ENCODE peak calls at places on chromosomes 4 and X, in ten cellular contexts. One of them, this sample, is unnamed.

GRCh38 chrX:136259543-136259942 is 8.3 kb upstream of the MAP7D3 start:
- DNase-seq in stimulated activated CD8-positive, alpha-beta memory T cell treated with anti-CD3 and anti-CD28 coated beads, Interleukin-15, amount 100 ng/mL, for 48 hours: no peak
- DNase-seq in H7: no peak
- DNase-seq in right atrium auricular region: no peak
- DNase-seq in tibial artery: no peak
- DNase-seq in activated naive CD4-positive, alpha-beta T cell treated with anti-CD3 and anti-CD28 coated beads, Interleukin-2, amount 10 ng/mL, durations not matched to agents 7 days and 5 days: no peak
- DNase-seq in CD8-positive, alpha-beta memory T cell: no peak
- DNase-seq in NCI-H2081: no peak
- DNase-seq in left ventricle myocardium superior: no peak
- DNase-seq in NT2/D1: no peak
- DNase-seq in this sample: no peak

GRCh38 chr4:31341601-31342375 is 621.6 kb downstream of the PCDH7 start:
- DNase-seq in stimulated activated CD8-positive, alpha-beta memory T cell treated with anti-CD3 and anti-CD28 coated beads, Interleukin-15, amount 100 ng/mL, for 48 hours: no peak
- DNase-seq in H7: no peak
- DNase-seq in right atrium auricular region: no peak
- DNase-seq in tibial artery: no peak
- DNase-seq in activated naive CD4-positive, alpha-beta T cell treated with anti-CD3 and anti-CD28 coated beads, Interleukin-2, amount 10 ng/mL, durations not matched to agents 7 days and 5 days: no peak
- DNase-seq in CD8-positive, alpha-beta memory T cell: no peak
- DNase-seq in NCI-H2081: no peak
- DNase-seq in left ventricle myocardium superior: no peak
- DNase-seq in NT2/D1: no peak
- DNase-seq in this sample: no peak

GRCh38 chr4:98166025-98166730 is 22.9 kb upstream of the STPG2 start:
- DNase-seq in stimulated activated CD8-positive, alpha-beta memory T cell treated with anti-CD3 and anti-CD28 coated beads, Interleukin-15, amount 100 ng/mL, for 48 hours: no peak
- DNase-seq in H7: no peak
- DNase-seq in right atrium auricular region: no peak
- DNase-seq in tibial artery: no peak
- DNase-seq in activated naive CD4-positive, alpha-beta T cell treated with anti-CD3 and anti-CD28 coated beads, Interleukin-2, amount 10 ng/mL, durations not matched to agents 7 days and 5 days: no peak
- DNase-seq in CD8-positive, alpha-beta memory T cell: no peak
- DNase-seq in NCI-H2081: no peak
- DNase-seq in left ventricle myocardium superior: peak; percentile 76
- DNase-seq in NT2/D1: no peak
- DNase-seq in this sample: peak; percentile 66

GRCh38 chr4:162849922-162850321 is 316.8 kb downstream of the NAF1 start:
- DNase-seq in stimulated activated CD8-positive, alpha-beta memory T cell treated with anti-CD3 and anti-CD28 coated beads, Interleukin-15, amount 100 ng/mL, for 48 hours: no peak
- DNase-seq in H7: no peak
- DNase-seq in right atrium auricular region: no peak
- DNase-seq in tibial artery: no peak
- DNase-seq in activated naive CD4-positive, alpha-beta T cell treated with anti-CD3 and anti-CD28 coated beads, Interleukin-2, amount 10 ng/mL, durations not matched to agents 7 days and 5 days: no peak
- DNase-seq in CD8-positive, alpha-beta memory T cell: no peak
- DNase-seq in NCI-H2081: peak; percentile 59
- DNase-seq in left ventricle myocardium superior: no peak
- DNase-seq in NT2/D1: no peak
- DNase-seq in this sample: peak; percentile 46

GRCh38 chr4:5500165-5500564 is 208.2 kb downstream of the EVC2 start:
- DNase-seq in stimulated activated CD8-positive, alpha-beta memory T cell treated with anti-CD3 and anti-CD28 coated beads, Interleukin-15, amount 100 ng/mL, for 48 hours: no peak
- DNase-seq in H7: no peak
- DNase-seq in right atrium auricular region: no peak
- DNase-seq in tibial artery: no peak
- DNase-seq in activated naive CD4-positive, alpha-beta T cell treated with anti-CD3 and anti-CD28 coated beads, Interleukin-2, amount 10 ng/mL, durations not matched to agents 7 days and 5 days: no peak
- DNase-seq in CD8-positive, alpha-beta memory T cell: no peak
- DNase-seq in NCI-H2081: no peak
- DNase-seq in left ventricle myocardium superior: no peak
- DNase-seq in NT2/D1: no peak
- DNase-seq in this sample: peak; percentile 1

GRCh38 chrX:153884136-153885076 is 1.6 kb downstream of the L1CAM start:
- DNase-seq in stimulated activated CD8-positive, alpha-beta memory T cell treated with anti-CD3 and anti-CD28 coated beads, Interleukin-15, amount 100 ng/mL, for 48 hours: no peak
- DNase-seq in H7: no peak
- DNase-seq in right atrium auricular region: no peak
- DNase-seq in tibial artery: no peak
- DNase-seq in activated naive CD4-positive, alpha-beta T cell treated with anti-CD3 and anti-CD28 coated beads, Interleukin-2, amount 10 ng/mL, durations not matched to agents 7 days and 5 days: no peak
- DNase-seq in CD8-positive, alpha-beta memory T cell: no peak
- DNase-seq in NCI-H2081: no peak
- DNase-seq in left ventricle myocardium superior: no peak
- DNase-seq in NT2/D1: no peak
- DNase-seq in this sample: no peak

GRCh38 chr4:25234390-25235367 is 846 bp downstream of the PI4K2B start:
- DNase-seq in stimulated activated CD8-positive, alpha-beta memory T cell treated with anti-CD3 and anti-CD28 coated beads, Interleukin-15, amount 100 ng/mL, for 48 hours: peak; percentile 14
- DNase-seq in H7: peak; percentile 80
- DNase-seq in right atrium auricular region: peak; percentile 60
- DNase-seq in tibial artery: peak; percentile 67
- DNase-seq in activated naive CD4-positive, alpha-beta T cell treated with anti-CD3 and anti-CD28 coated beads, Interleukin-2, amount 10 ng/mL, durations not matched to agents 7 days and 5 days: peak; percentile 41
- DNase-seq in CD8-positive, alpha-beta memory T cell: peak; percentile 56
- DNase-seq in NCI-H2081: peak; percentile 68
- DNase-seq in left ventricle myocardium superior: peak; percentile 74
- DNase-seq in NT2/D1: no peak
- DNase-seq in this sample: peak; percentile 91

GRCh38 chr4:38062088-38062893 is 102.1 kb downstream of the PTTG2 start:
- DNase-seq in stimulated activated CD8-positive, alpha-beta memory T cell treated with anti-CD3 and anti-CD28 coated beads, Interleukin-15, amount 100 ng/mL, for 48 hours: peak; percentile 40
- DNase-seq in H7: peak; percentile 79
- DNase-seq in right atrium auricular region: peak; percentile 89
- DNase-seq in tibial artery: peak; percentile 81
- DNase-seq in activated naive CD4-positive, alpha-beta T cell treated with anti-CD3 and anti-CD28 coated beads, Interleukin-2, amount 10 ng/mL, durations not matched to agents 7 days and 5 days: peak; percentile 80
- DNase-seq in CD8-positive, alpha-beta memory T cell: peak; percentile 70
- DNase-seq in NCI-H2081: peak; percentile 67
- DNase-seq in left ventricle myocardium superior: peak; percentile 84
- DNase-seq in NT2/D1: peak; percentile 55
- DNase-seq in this sample: no peak

GRCh38 chr4:2220016-2220620 is 21.8 kb downstream of the HAUS3 start:
- DNase-seq in stimulated activated CD8-positive, alpha-beta memory T cell treated with anti-CD3 and anti-CD28 coated beads, Interleukin-15, amount 100 ng/mL, for 48 hours: peak; percentile 53
- DNase-seq in H7: peak; percentile 46
- DNase-seq in right atrium auricular region: peak; percentile 72
- DNase-seq in tibial artery: peak; percentile 80
- DNase-seq in activated naive CD4-positive, alpha-beta T cell treated with anti-CD3 and anti-CD28 coated beads, Interleukin-2, amount 10 ng/mL, durations not matched to agents 7 days and 5 days: peak; percentile 90
- DNase-seq in CD8-positive, alpha-beta memory T cell: peak; percentile 83
- DNase-seq in NCI-H2081: peak; percentile 74
- DNase-seq in left ventricle myocardium superior: peak; percentile 78
- DNase-seq in NT2/D1: no peak
- DNase-seq in this sample: no peak

GRCh38 chr4:54473077-54473545 is 184.6 kb upstream of the KIT start:
- DNase-seq in stimulated activated CD8-positive, alpha-beta memory T cell treated with anti-CD3 and anti-CD28 coated beads, Interleukin-15, amount 100 ng/mL, for 48 hours: no peak
- DNase-seq in H7: no peak
- DNase-seq in right atrium auricular region: no peak
- DNase-seq in tibial artery: no peak
- DNase-seq in activated naive CD4-positive, alpha-beta T cell treated with anti-CD3 and anti-CD28 coated beads, Interleukin-2, amount 10 ng/mL, durations not matched to agents 7 days and 5 days: no peak
- DNase-seq in CD8-positive, alpha-beta memory T cell: no peak
- DNase-seq in NCI-H2081: peak; percentile 10
- DNase-seq in left ventricle myocardium superior: no peak
- DNase-seq in NT2/D1: no peak
- DNase-seq in this sample: peak; percentile 64

GRCh38 chrX:139077303-139078131 is 366.0 kb upstream of the FGF13 start:
- DNase-seq in stimulated activated CD8-positive, alpha-beta memory T cell treated with anti-CD3 and anti-CD28 coated beads, Interleukin-15, amount 100 ng/mL, for 48 hours: no peak
- DNase-seq in H7: no peak
- DNase-seq in right atrium auricular region: no peak
- DNase-seq in tibial artery: no peak
- DNase-seq in activated naive CD4-positive, alpha-beta T cell treated with anti-CD3 and anti-CD28 coated beads, Interleukin-2, amount 10 ng/mL, durations not matched to agents 7 days and 5 days: no peak
- DNase-seq in CD8-positive, alpha-beta memory T cell: no peak
- DNase-seq in NCI-H2081: no peak
- DNase-seq in left ventricle myocardium superior: no peak
- DNase-seq in NT2/D1: no peak
- DNase-seq in this sample: peak; percentile 56

GRCh38 chrX:8939344-8939743 is 94.6 kb downstream of the FAM9B start:
- DNase-seq in stimulated activated CD8-positive, alpha-beta memory T cell treated with anti-CD3 and anti-CD28 coated beads, Interleukin-15, amount 100 ng/mL, for 48 hours: no peak
- DNase-seq in H7: no peak
- DNase-seq in right atrium auricular region: no peak
- DNase-seq in tibial artery: no peak
- DNase-seq in activated naive CD4-positive, alpha-beta T cell treated with anti-CD3 and anti-CD28 coated beads, Interleukin-2, amount 10 ng/mL, durations not matched to agents 7 days and 5 days: no peak
- DNase-seq in CD8-positive, alpha-beta memory T cell: no peak
- DNase-seq in NCI-H2081: peak; percentile 26
- DNase-seq in left ventricle myocardium superior: no peak
- DNase-seq in NT2/D1: no peak
- DNase-seq in this sample: no peak

GRCh38 chrX:73239242-73239641 is 24.6 kb upstream of the NAP1L2 start:
- DNase-seq in stimulated activated CD8-positive, alpha-beta memory T cell treated with anti-CD3 and anti-CD28 coated beads, Interleukin-15, amount 100 ng/mL, for 48 hours: no peak
- DNase-seq in H7: peak; percentile 3
- DNase-seq in right atrium auricular region: no peak
- DNase-seq in tibial artery: no peak
- DNase-seq in activated naive CD4-positive, alpha-beta T cell treated with anti-CD3 and anti-CD28 coated beads, Interleukin-2, amount 10 ng/mL, durations not matched to agents 7 days and 5 days: no peak
- DNase-seq in CD8-positive, alpha-beta memory T cell: no peak
- DNase-seq in NCI-H2081: no peak
- DNase-seq in left ventricle myocardium superior: no peak
- DNase-seq in NT2/D1: no peak
- DNase-seq in this sample: no peak

GRCh38 chrX:132532955-132533354 is 44.1 kb upstream of the MBNL3 start:
- DNase-seq in stimulated activated CD8-positive, alpha-beta memory T cell treated with anti-CD3 and anti-CD28 coated beads, Interleukin-15, amount 100 ng/mL, for 48 hours: no peak
- DNase-seq in H7: no peak
- DNase-seq in right atrium auricular region: no peak
- DNase-seq in tibial artery: no peak
- DNase-seq in activated naive CD4-positive, alpha-beta T cell treated with anti-CD3 and anti-CD28 coated beads, Interleukin-2, amount 10 ng/mL, durations not matched to agents 7 days and 5 days: no peak
- DNase-seq in CD8-positive, alpha-beta memory T cell: no peak
- DNase-seq in NCI-H2081: no peak
- DNase-seq in left ventricle myocardium superior: no peak
- DNase-seq in NT2/D1: no peak
- DNase-seq in this sample: peak; percentile 0

GRCh38 chrX:118652717-118653116 is 74.7 kb upstream of the IL13RA1 start:
- DNase-seq in stimulated activated CD8-positive, alpha-beta memory T cell treated with anti-CD3 and anti-CD28 coated beads, Interleukin-15, amount 100 ng/mL, for 48 hours: no peak
- DNase-seq in H7: no peak
- DNase-seq in right atrium auricular region: no peak
- DNase-seq in tibial artery: no peak
- DNase-seq in activated naive CD4-positive, alpha-beta T cell treated with anti-CD3 and anti-CD28 coated beads, Interleukin-2, amount 10 ng/mL, durations not matched to agents 7 days and 5 days: no peak
- DNase-seq in CD8-positive, alpha-beta memory T cell: no peak
- DNase-seq in NCI-H2081: no peak
- DNase-seq in left ventricle myocardium superior: no peak
- DNase-seq in NT2/D1: no peak
- DNase-seq in this sample: no peak

GRCh38 chrX:13334491-13334890 is 14.6 kb upstream of the ATXN3L start:
- DNase-seq in stimulated activated CD8-positive, alpha-beta memory T cell treated with anti-CD3 and anti-CD28 coated beads, Interleukin-15, amount 100 ng/mL, for 48 hours: no peak
- DNase-seq in H7: no peak
- DNase-seq in right atrium auricular region: no peak
- DNase-seq in tibial artery: no peak
- DNase-seq in activated naive CD4-positive, alpha-beta T cell treated with anti-CD3 and anti-CD28 coated beads, Interleukin-2, amount 10 ng/mL, durations not matched to agents 7 days and 5 days: no peak
- DNase-seq in CD8-positive, alpha-beta memory T cell: no peak
- DNase-seq in NCI-H2081: no peak
- DNase-seq in left ventricle myocardium superior: no peak
- DNase-seq in NT2/D1: no peak
- DNase-seq in this sample: no peak

GRCh38 chrX:106150701-106151100 is 17.4 kb upstream of the PWWP3B start:
- DNase-seq in stimulated activated CD8-positive, alpha-beta memory T cell treated with anti-CD3 and anti-CD28 coated beads, Interleukin-15, amount 100 ng/mL, for 48 hours: no peak
- DNase-seq in H7: no peak
- DNase-seq in right atrium auricular region: no peak
- DNase-seq in tibial artery: no peak
- DNase-seq in activated naive CD4-positive, alpha-beta T cell treated with anti-CD3 and anti-CD28 coated beads, Interleukin-2, amount 10 ng/mL, durations not matched to agents 7 days and 5 days: no peak
- DNase-seq in CD8-positive, alpha-beta memory T cell: no peak
- DNase-seq in NCI-H2081: no peak
- DNase-seq in left ventricle myocardium superior: no peak
- DNase-seq in NT2/D1: no peak
- DNase-seq in this sample: no peak

GRCh38 chrX:255923-256331 is 25.3 kb upstream of the PLCXD1 start:
- DNase-seq in stimulated activated CD8-positive, alpha-beta memory T cell treated with anti-CD3 and anti-CD28 coated beads, Interleukin-15, amount 100 ng/mL, for 48 hours: no peak
- DNase-seq in H7: peak; percentile 48
- DNase-seq in right atrium auricular region: no peak
- DNase-seq in tibial artery: no peak
- DNase-seq in activated naive CD4-positive, alpha-beta T cell treated with anti-CD3 and anti-CD28 coated beads, Interleukin-2, amount 10 ng/mL, durations not matched to agents 7 days and 5 days: no peak
- DNase-seq in CD8-positive, alpha-beta memory T cell: no peak
- DNase-seq in NCI-H2081: no peak
- DNase-seq in left ventricle myocardium superior: no peak
- DNase-seq in NT2/D1: no peak
- DNase-seq in this sample: no peak

GRCh38 chrX:99795495-99795894 is 614.6 kb downstream of the PCDH19 start:
- DNase-seq in stimulated activated CD8-positive, alpha-beta memory T cell treated with anti-CD3 and anti-CD28 coated beads, Interleukin-15, amount 100 ng/mL, for 48 hours: no peak
- DNase-seq in H7: no peak
- DNase-seq in right atrium auricular region: no peak
- DNase-seq in tibial artery: no peak
- DNase-seq in activated naive CD4-positive, alpha-beta T cell treated with anti-CD3 and anti-CD28 coated beads, Interleukin-2, amount 10 ng/mL, durations not matched to agents 7 days and 5 days: no peak
- DNase-seq in CD8-positive, alpha-beta memory T cell: no peak
- DNase-seq in NCI-H2081: peak; percentile 3
- DNase-seq in left ventricle myocardium superior: no peak
- DNase-seq in NT2/D1: no peak
- DNase-seq in this sample: no peak

GRCh38 chrX:131675596-131676194 is 131.8 kb downstream of the OR13H1 start:
- DNase-seq in stimulated activated CD8-positive, alpha-beta memory T cell treated with anti-CD3 and anti-CD28 coated beads, Interleukin-15, amount 100 ng/mL, for 48 hours: no peak
- DNase-seq in H7: peak; percentile 56
- DNase-seq in right atrium auricular region: no peak
- DNase-seq in tibial artery: no peak
- DNase-seq in activated naive CD4-positive, alpha-beta T cell treated with anti-CD3 and anti-CD28 coated beads, Interleukin-2, amount 10 ng/mL, durations not matched to agents 7 days and 5 days: no peak
- DNase-seq in CD8-positive, alpha-beta memory T cell: no peak
- DNase-seq in NCI-H2081: no peak
- DNase-seq in left ventricle myocardium superior: no peak
- DNase-seq in NT2/D1: no peak
- DNase-seq in this sample: no peak

GRCh38 chrX:135518161-135518560 is 2.3 kb upstream of the INTS6L start:
- DNase-seq in stimulated activated CD8-positive, alpha-beta memory T cell treated with anti-CD3 and anti-CD28 coated beads, Interleukin-15, amount 100 ng/mL, for 48 hours: no peak
- DNase-seq in H7: no peak
- DNase-seq in right atrium auricular region: no peak
- DNase-seq in tibial artery: no peak
- DNase-seq in activated naive CD4-positive, alpha-beta T cell treated with anti-CD3 and anti-CD28 coated beads, Interleukin-2, amount 10 ng/mL, durations not matched to agents 7 days and 5 days: no peak
- DNase-seq in CD8-positive, alpha-beta memory T cell: no peak
- DNase-seq in NCI-H2081: no peak
- DNase-seq in left ventricle myocardium superior: no peak
- DNase-seq in NT2/D1: no peak
- DNase-seq in this sample: no peak